ENCODE peak calls at places on chromosomes 4 and X, in six cellular contexts. Y is A673, Z is fibroblast of mammary gland, G is WERI-Rb-1, M is AG04450, D is tibial artery. E is an unnamed sample.

GRCh38 chrX:138128025-138128671 is 562.2 kb downstream of the ZIC3 start:
- DNase-seq in D (no peak), G (peak; percentile 12), Z (peak; percentile 45), Y (peak; percentile 73), M (no peak), E (peak; percentile 23)

GRCh38 chr4:65508169-65508568 is 162.1 kb downstream of the EPHA5 start:
- DNase-seq in M (peak; percentile 1), G (no peak), D (no peak), Y (peak; percentile 45), Z (peak; percentile 67), E (peak; percentile 88)

GRCh38 chrX:47232803-47233332 is at the start of gene USP11:
- DNase-seq in Y (peak; percentile 75), Z (peak; percentile 34), G (peak; percentile 60), M (no peak), D (no peak), E (no peak)

GRCh38 chr4:139300431-139301142 is 718 bp upstream of the NAA15 start:
- DNase-seq in D (no peak), G (no peak), Z (peak; percentile 73), M (no peak), Y (peak; percentile 49), E (peak; percentile 79)

GRCh38 chr4:37827030-37827705 is 682 bp downstream of the PGM2 start:
- DNase-seq in D (no peak), G (no peak), M (no peak), Y (no peak), Z (peak; percentile 76), E (peak; percentile 87)

GRCh38 chr4:52862605-52863236 is 604 bp downstream of the RASL11B start:
- DNase-seq in D (no peak), G (no peak), Z (no peak), M (no peak), Y (no peak), E (no peak)

GRCh38 chr4:153273736-153274135 is 69.5 kb downstream of the TRIM2 start:
- DNase-seq in Z (no peak), G (no peak), M (no peak), D (no peak), Y (no peak), E (peak; percentile 22)

GRCh38 chrX:24846551-24847170 is 152.9 kb downstream of the POLA1 start:
- DNase-seq in Y (peak; percentile 59), G (no peak), Z (peak; percentile 42), D (peak; percentile 29), M (no peak), E (no peak)

GRCh38 chr4:27616166-27616565 is 755.5 kb downstream of the STIM2 start:
- DNase-seq in Z (peak; percentile 8), G (no peak), M (no peak), D (no peak), Y (no peak), E (no peak)

GRCh38 chr4:168636506-168637176 is 139.8 kb downstream of the PALLD start:
- DNase-seq in Z (peak; percentile 88), Y (peak; percentile 63), M (no peak), D (no peak), G (no peak), E (peak; percentile 57)

DNA sequence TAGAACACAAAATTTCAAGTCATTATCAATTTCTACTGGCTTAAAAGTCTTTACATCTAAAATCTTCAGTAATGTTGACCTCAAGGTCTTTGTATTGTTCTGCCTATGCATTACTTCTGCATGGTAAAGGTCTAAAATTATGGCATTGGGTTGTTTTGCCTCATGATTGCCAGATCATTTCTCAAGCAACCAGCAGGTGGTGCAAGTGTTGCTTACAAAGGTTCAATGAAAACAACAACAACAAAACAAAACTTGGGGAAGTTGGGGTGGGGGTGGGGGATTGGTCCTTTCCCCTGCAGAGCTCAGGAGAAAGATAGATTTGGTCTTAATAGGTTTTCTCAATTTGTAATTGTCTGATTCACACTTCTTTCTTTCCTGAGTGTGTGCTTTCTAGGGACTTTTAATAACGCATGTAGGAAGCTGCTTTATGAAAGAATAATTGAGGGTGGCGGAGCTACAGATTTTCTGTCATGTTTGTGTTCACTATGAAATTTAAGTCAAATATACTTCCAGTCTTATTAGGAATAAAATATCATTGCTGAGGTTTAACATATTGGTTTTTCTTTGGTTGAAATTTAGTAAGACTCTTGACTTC is 145.1 kb downstream of the COL4A5 start:
- DNase-seq in Y (peak; percentile 31), M (no peak), Z (peak; percentile 17), D (no peak), G (peak; percentile 9), E (peak; percentile 14)
- TF ChIP-seq CTCF in Y (peak; percentile 58), M (peak; percentile 23), Z (peak; percentile 49), D (no peak), G (peak; percentile 47), E (peak; percentile 42)

GRCh38 chr4:47704693-47705325 is 133.1 kb downstream of the CORIN start:
- DNase-seq in G (peak; percentile 83), M (peak; percentile 7), Z (peak; percentile 46), D (no peak), Y (peak; percentile 70), E (peak; percentile 41)

GRCh38 chr4:47703008-47703407 is 134.9 kb downstream of the CORIN start:
- DNase-seq in D (no peak), Z (no peak), G (no peak), M (no peak), Y (no peak), E (no peak)

GRCh38 chr4:47703964-47704363 is 133.9 kb downstream of the CORIN start:
- DNase-seq in G (no peak), Z (no peak), M (no peak), Y (peak; percentile 12), D (no peak), E (no peak)

GRCh38 chr4:47698837-47699236 is 139.0 kb downstream of the CORIN start:
- DNase-seq in Y (no peak), M (no peak), G (no peak), D (no peak), Z (no peak), E (peak; percentile 22)

DNA sequence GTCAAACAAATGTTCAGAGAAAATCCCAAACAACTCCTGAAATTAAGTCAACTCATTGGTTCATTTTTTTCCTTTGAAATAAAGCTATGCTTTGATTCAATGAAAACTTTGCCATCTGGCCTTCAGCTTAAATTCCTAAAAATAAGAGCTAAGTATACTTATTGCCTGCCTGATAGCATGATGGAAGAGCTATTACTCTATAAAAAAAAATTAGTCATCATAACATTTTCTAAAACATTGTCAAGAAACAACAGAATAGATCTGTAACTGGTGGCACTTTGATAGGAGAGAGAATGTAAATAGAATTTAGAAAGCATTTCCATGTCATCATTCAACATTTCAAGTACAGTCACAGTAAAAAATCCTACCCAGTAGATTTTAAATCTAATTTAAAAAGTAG is 136.6 kb downstream of the CORIN start:
- DNase-seq in G (no peak), Z (no peak), Y (no peak), D (no peak), M (no peak), E (no peak)
- H3K4me3 ChIP-seq in G (no peak overlapping the region), Z (no peak overlapping the region), Y (no peak overlapping the region), D (no peak overlapping the region), M (no peak overlapping the region), E (no peak overlapping the region)

GRCh38 chrX:71609095-71609750 is 9.1 kb downstream of the CXCR3 start:
- DNase-seq in G (no peak), Z (no peak), Y (no peak), D (no peak), M (no peak), E (no peak)
- TF ChIP-seq CTCF in G (no peak), Z (no peak), Y (no peak), D (no peak), M (no peak), E (no peak)

GRCh38 chr4:39621582-39621981 is 17.1 kb downstream of the SMIM14 start:
- DNase-seq in Z (peak; percentile 93), Y (peak; percentile 46), M (no peak), D (peak; percentile 73), G (no peak), E (peak; percentile 73)

GRCh38 chr4:39626261-39626660 is 12.4 kb downstream of the SMIM14 start:
- DNase-seq in D (no peak), Y (no peak), M (no peak), Z (no peak), G (no peak), E (no peak)

GRCh38 chr4:39616651-39617050 is 22.0 kb downstream of the SMIM14 start:
- DNase-seq in Y (no peak), G (no peak), M (no peak), Z (peak; percentile 38), D (no peak), E (peak; percentile 35)

GRCh38 chr4:39617534-39617933 is 21.1 kb downstream of the SMIM14 start:
- DNase-seq in M (no peak), Y (no peak), Z (no peak), D (no peak), G (no peak), E (no peak)

DNA sequence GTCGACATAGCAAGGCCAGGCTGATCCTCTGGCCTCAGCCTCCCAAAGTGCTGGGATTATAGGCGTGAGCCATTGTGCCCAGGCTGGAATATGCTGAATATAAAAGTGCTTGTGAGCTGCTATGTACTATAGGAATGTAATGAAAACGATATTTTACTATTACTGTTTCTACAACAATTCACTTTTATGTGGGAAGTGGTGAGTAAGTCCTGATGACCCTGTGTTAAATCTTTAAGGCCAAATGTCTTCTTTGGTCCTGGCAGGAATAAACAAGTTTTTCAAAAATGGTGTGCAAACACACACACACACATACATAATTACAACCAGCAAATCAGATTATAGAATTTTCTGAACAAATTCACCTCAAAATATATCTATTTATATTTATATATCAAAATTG is 18.1 kb downstream of the SMIM14 start:
- DNase-seq in Z (peak; percentile 55), Y (no peak), M (no peak), G (no peak), D (no peak), E (no peak)
- H3K4me3 ChIP-seq in Z (no peak overlapping the region), Y (no peak overlapping the region), M (no peak overlapping the region), G (no peak overlapping the region), D (no peak overlapping the region), E (no peak overlapping the region)

GRCh38 chrX:115958687-115959359 is 211.7 kb upstream of the AGTR2 start:
- DNase-seq in Y (no peak), D (no peak), G (peak; percentile 28), Z (no peak), M (no peak), E (peak; percentile 28)
- TF ChIP-seq CTCF in Y (peak; percentile 14), D (no peak), G (peak; percentile 39), Z (peak; percentile 13), M (no peak), E (peak; percentile 7)

GRCh38 chrX:28586891-28587635 is at the start of gene IL1RAPL1:
- DNase-seq in Y (peak; percentile 41), G (peak; percentile 8), D (no peak), M (peak; percentile 41), Z (peak; percentile 31), E (peak; percentile 13)

GRCh38 chrX:28582494-28582893 is 4.8 kb upstream of the IL1RAPL1 start:
- DNase-seq in Z (no peak), M (peak; percentile 8), G (no peak), D (no peak), Y (no peak), E (no peak)

GRCh38 chrX:28586291-28586690 is 955 bp upstream of the IL1RAPL1 start:
- DNase-seq in Y (peak; percentile 1), M (peak; percentile 13), D (no peak), G (no peak), Z (no peak), E (no peak)

GRCh38 chrX:28584025-28584424 is 3.2 kb upstream of the IL1RAPL1 start:
- DNase-seq in G (no peak), Y (no peak), D (no peak), M (no peak), Z (no peak), E (no peak)

DNA sequence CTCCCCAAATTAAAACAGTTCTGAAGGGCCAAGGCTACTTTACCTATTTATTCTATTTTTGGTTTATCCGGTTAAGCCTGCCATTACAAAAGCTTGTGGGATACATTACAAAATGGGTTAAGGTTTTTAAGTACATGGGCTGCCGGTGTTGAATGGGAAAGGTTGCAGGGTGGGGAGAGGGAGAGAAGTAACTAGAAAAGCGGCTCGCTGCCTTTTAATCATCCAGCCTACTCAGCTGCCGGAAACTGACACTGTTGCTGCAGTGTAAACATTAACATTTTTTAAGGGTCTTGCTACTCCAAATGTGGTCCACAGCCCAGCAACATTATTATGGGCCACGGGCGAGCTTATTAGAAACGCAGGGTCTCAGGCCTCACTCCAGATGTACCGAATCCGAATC is 1.5 kb upstream of the IL1RAPL1 start:
- DNase-seq in M (no peak), G (no peak), Y (no peak), Z (no peak), D (no peak), E (no peak)
- H3K4me3 ChIP-seq in M (peak overlapping the region; percentile 71), G (no peak overlapping the region), Y (no peak overlapping the region), Z (no peak overlapping the region), D (no peak overlapping the region), E (no peak overlapping the region)

E was measured in bronchial epithelial cell.